ENCODE peak calls at places on chromosome 2, in ten cellular contexts. F is LoVo; X is GOT3; N is stimulated activated CD8-positive, alpha-beta memory T cell treated with anti-CD3 and anti-CD28 coated beads, Interleukin-2, amount 100 ng/mL, for 1 hour; W is renal cortical epithelial cell; O is stimulated activated CD4-positive, alpha-beta T cell treated with anti-CD3 and anti-CD28 coated beads, Interleukin-15, amount 100 ng/mL, for 1 hour; Q is NCI-H345; K is effector memory CD8-positive, alpha-beta T cell; U is H1; I is ACHN. Z is an unnamed sample.

GRCh38 chr2:80244905-80245584 is 59.5 kb downstream of the LRRTM1 start:
- DNase-seq in I (no peak), K (no peak), X (no peak), O (no peak), F (no peak), W (no peak), Q (peak), U (no peak), N (no peak), Z (no peak)

GRCh38 chr2:176188218-176188968 is at the start of gene HOXD1:
- DNase-seq in K (no peak), W (peak), O (no peak), I (peak), F (peak), U (no peak), X (no peak), N (no peak), Q (peak), Z (no peak)

GRCh38 chr2:199465390-199465789 is 7.7 kb upstream of the SATB2 start:
- DNase-seq in K (no peak), N (no peak), X (no peak), W (no peak), O (no peak), U (no peak), I (no peak), Q (no peak), F (no peak), Z (no peak)

GRCh38 chr2:122595065-122595464 is 839.6 kb downstream of the TSN start:
- DNase-seq in O (no peak), I (no peak), K (no peak), F (no peak), X (no peak), Q (no peak), N (no peak), W (no peak), U (no peak), Z (no peak)

GRCh38 chr2:79993144-79993543 is 311.4 kb downstream of the LRRTM1 start:
- DNase-seq in O (no peak), X (no peak), K (no peak), W (peak), F (no peak), N (no peak), U (no peak), Q (no peak), I (no peak), Z (no peak)

GRCh38 chr2:207660994-207661393 is 35.8 kb upstream of the METTL21A start:
- DNase-seq in W (peak), K (no peak), I (no peak), F (no peak), U (no peak), N (no peak), X (no peak), Q (no peak), O (no peak), Z (no peak)

GRCh38 chr2:71668326-71669057 is 215.1 kb downstream of the DYSF start:
- DNase-seq in F (no peak), X (no peak), K (no peak), U (no peak), O (no peak), Q (no peak), W (no peak), I (no peak), N (no peak), Z (no peak)

GRCh38 chr2:28663359-28663758 is 88.3 kb upstream of the PPP1CB start:
- DNase-seq in Q (no peak), I (peak), W (peak), N (no peak), K (no peak), X (no peak), F (no peak), U (no peak), O (no peak), Z (peak)

GRCh38 chr2:241154915-241155314 is 4.6 kb downstream of the PPP1R7 start:
- DNase-seq in X (no peak), U (no peak), W (no peak), K (no peak), N (no peak), Q (no peak), O (no peak), F (no peak), I (no peak), Z (no peak)

GRCh38 chr2:158782126-158782525 is 13.0 kb upstream of the DAPL1 start:
- DNase-seq in I (no peak), W (no peak), F (no peak), K (no peak), O (no peak), N (no peak), U (no peak), X (no peak), Q (no peak), Z (no peak)

GRCh38 chr2:241323777-241324176 is 8.1 kb downstream of the SEPTIN2 start:
- DNase-seq in O (no peak), K (no peak), U (no peak), I (no peak), W (no peak), F (no peak), X (no peak), Q (no peak), N (no peak), Z (no peak)

GRCh38 chr2:132896073-132896472 is 226.1 kb upstream of the LYPD1 start:
- DNase-seq in Q (no peak), X (no peak), O (no peak), K (no peak), I (no peak), W (no peak), F (no peak), U (no peak), N (no peak), Z (no peak)

GRCh38 chr2:127097471-127097765 is 9.5 kb downstream of the BIN1 start:
- DNase-seq in I (no peak), F (no peak), O (no peak), U (no peak), Q (no peak), N (no peak), K (no peak), X (no peak), W (no peak), Z (no peak)

GRCh38 chr2:72603481-72603880 is 222.4 kb downstream of the EXOC6B start:
- DNase-seq in U (no peak), Q (no peak), W (peak), X (no peak), K (no peak), N (no peak), F (no peak), O (no peak), I (no peak), Z (no peak)

GRCh38 chr2:142974288-142975024 is 97.0 kb downstream of the KYNU start:
- DNase-seq in X (no peak), I (no peak), N (no peak), F (peak), W (peak), Q (no peak), U (peak), K (no peak), O (no peak), Z (no peak)

GRCh38 chr2:3001595-3002184 is 375.9 kb downstream of the EIPR1 start:
- DNase-seq in K (no peak), U (no peak), Q (no peak), N (no peak), X (no peak), O (no peak), I (no peak), F (no peak), W (peak), Z (peak)

GRCh38 chr2:121925466-121925865 is 170.0 kb downstream of the TSN start:
- DNase-seq in W (no peak), I (no peak), Q (no peak), O (no peak), N (no peak), K (no peak), X (no peak), F (no peak), U (no peak), Z (no peak)